ENCODE peak calls at places on chromosomes 3 and 15, in five cellular contexts. R is HepG2, G is H1, J is GM12878, K is SK-N-SH. Z is an unnamed sample.
A peak's percentile ranks its signal among the peaks of the same experiment; 100 is the strongest.

GRCh38 chr3:133277813-133278212 is 122.0 kb upstream of the BFSP2 start:
- DNase-seq in G (no peak), R (no peak), J (no peak), K (no peak), Z (no peak)

GRCh38 chr15:58517682-58518525 is 86.1 kb downstream of the LIPC start:
- DNase-seq in K (no peak), R (no peak), J (peak; percentile 85), G (no peak), Z (peak; percentile 67)

GRCh38 chr3:162014284-162014683 is 517.7 kb downstream of the OTOL1 start:
- DNase-seq in K (no peak), R (no peak), J (no peak), G (no peak), Z (no peak)

GRCh38 chr15:98771444-98772059 is 123.2 kb downstream of the IGF1R start:
- DNase-seq in R (no peak), G (no peak), J (no peak), K (no peak), Z (no peak)

GRCh38 chr3:113758389-113759029 is 11.7 kb downstream of the ATP6V1A start:
- DNase-seq in G (no peak), J (no peak), R (no peak), K (no peak), Z (no peak)

GRCh38 chr3:196144383-196145105 is 62.7 kb upstream of the TFRC start:
- DNase-seq in G (no peak), R (no peak), J (no peak), K (no peak), Z (no peak)

GRCh38 chr3:181713300-181713647 is 1.5 kb downstream of the SOX2 start:
- DNase-seq in J (no peak), G (no peak), K (no peak), R (no peak), Z (no peak)

GRCh38 chr3:42588625-42589024 is 2.0 kb upstream of the SS18L2 start:
- DNase-seq in G (no peak), K (no peak), R (no peak), J (no peak), Z (no peak)

GRCh38 chr3:145798691-145799550 is 362.1 kb downstream of the PLOD2 start:
- DNase-seq in J (no peak), K (no peak), G (peak; percentile 46), R (no peak), Z (no peak)

GRCh38 chr3:43178891-43179366 is 73.0 kb upstream of the POMGNT2 start:
- DNase-seq in J (no peak), G (no peak), K (no peak), R (peak; percentile 91), Z (no peak)

GRCh38 chr15:40859206-40859851 is 14.7 kb downstream of the RHOV start:
- DNase-seq in G (peak; percentile 98), K (peak; percentile 84), J (no peak), R (peak; percentile 69), Z (peak; percentile 87)

GRCh38 chr3:81643721-81644120 is 117.7 kb downstream of the GBE1 start:
- DNase-seq in J (no peak), G (no peak), R (peak; percentile 9), K (peak; percentile 17), Z (no peak)

GRCh38 chr15:66859688-66860253 is 157.7 kb downstream of the SMAD6 start:
- DNase-seq in R (no peak), J (no peak), K (no peak), G (no peak), Z (no peak)

GRCh38 chr3:190865828-190866227 is 3.3 kb upstream of the GMNC start:
- DNase-seq in G (no peak), K (no peak), R (no peak), J (no peak), Z (no peak)

GRCh38 chr15:56886450-56886856 is 32.0 kb upstream of the TCF12 start:
- DNase-seq in R (peak; percentile 3), K (no peak), G (no peak), J (no peak), Z (no peak)

GRCh38 chr15:72207576-72208085 is 10.0 kb upstream of the GRAMD2A start:
- DNase-seq in K (no peak), R (no peak), G (no peak), J (no peak), Z (peak; percentile 11)

GRCh38 chr3:118055381-118055780 is 979.3 kb downstream of the IGSF11 start:
- DNase-seq in J (no peak), K (no peak), R (no peak), G (no peak), Z (no peak)
- TF ChIP-seq GABPA in J (no peak), K (no peak), R (no peak), G (no peak), Z (no peak)

DNA sequence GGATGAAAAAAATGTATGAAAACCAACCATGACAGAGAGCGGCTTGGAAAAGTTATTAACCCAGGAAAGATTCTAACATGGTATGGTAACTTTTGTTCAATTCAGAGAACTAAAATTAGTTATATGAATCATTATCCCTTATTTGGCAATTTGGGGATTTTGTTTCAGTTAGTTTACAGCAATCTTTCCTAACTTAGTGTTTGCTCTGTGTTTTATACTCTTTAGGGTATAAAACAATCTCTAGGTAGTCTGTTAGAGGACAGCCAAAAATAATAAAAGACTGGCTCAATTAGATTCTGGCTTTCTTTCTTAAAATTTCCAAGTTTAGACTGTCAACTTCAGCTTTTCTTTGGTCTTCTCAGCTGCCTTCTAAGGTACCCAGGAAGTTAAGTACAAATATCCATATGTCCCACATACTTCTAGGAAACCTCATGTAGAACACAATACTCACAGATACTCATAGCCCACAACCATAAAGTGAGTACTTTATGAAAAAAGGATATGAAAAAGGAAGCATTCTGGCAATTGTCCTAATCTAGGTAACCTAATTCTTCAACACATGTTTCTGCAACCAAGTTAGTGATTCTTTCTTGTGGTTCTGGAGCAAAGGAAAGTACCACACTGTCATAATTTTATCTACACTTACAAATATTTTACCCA is 849.3 kb downstream of the ROBO1 start:
- DNase-seq in J (peak; percentile 38), G (no peak), R (no peak), K (no peak), Z (no peak)
- TF ChIP-seq GABPA in J (no peak), G (no peak), R (no peak), K (no peak), Z (no peak)

DNA sequence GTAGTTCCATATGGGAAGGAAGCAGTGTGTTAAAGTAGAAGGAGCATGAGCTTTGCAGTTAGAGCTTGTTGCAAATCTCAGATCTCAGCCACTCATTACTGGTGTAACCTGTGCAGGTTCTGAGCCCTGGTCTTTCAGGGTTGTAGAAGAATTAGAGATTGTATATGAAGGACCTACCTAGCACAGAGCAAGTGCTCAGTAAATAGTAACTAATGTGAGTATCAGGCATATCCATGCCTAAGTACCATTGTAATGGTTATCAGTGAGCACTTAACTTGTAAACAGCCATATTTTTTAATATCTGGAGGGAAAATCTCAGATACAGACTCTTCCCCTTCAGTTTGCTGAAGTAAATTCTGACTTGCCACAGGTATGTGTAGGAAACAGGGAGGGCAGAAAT is 59.3 kb downstream of the MAP6D1 start:
- DNase-seq in J (no peak), K (no peak), R (no peak), G (no peak), Z (no peak)
- TF ChIP-seq GABPA in J (no peak), K (no peak), R (no peak), G (no peak), Z (no peak)

GRCh38 chr3:104673981-104674380 is 692.7 kb upstream of the ALCAM start:
- DNase-seq in J (no peak), R (no peak), K (no peak), G (no peak), Z (no peak)
- TF ChIP-seq GABPA in J (no peak), R (no peak), K (no peak), G (no peak), Z (no peak)

DNA sequence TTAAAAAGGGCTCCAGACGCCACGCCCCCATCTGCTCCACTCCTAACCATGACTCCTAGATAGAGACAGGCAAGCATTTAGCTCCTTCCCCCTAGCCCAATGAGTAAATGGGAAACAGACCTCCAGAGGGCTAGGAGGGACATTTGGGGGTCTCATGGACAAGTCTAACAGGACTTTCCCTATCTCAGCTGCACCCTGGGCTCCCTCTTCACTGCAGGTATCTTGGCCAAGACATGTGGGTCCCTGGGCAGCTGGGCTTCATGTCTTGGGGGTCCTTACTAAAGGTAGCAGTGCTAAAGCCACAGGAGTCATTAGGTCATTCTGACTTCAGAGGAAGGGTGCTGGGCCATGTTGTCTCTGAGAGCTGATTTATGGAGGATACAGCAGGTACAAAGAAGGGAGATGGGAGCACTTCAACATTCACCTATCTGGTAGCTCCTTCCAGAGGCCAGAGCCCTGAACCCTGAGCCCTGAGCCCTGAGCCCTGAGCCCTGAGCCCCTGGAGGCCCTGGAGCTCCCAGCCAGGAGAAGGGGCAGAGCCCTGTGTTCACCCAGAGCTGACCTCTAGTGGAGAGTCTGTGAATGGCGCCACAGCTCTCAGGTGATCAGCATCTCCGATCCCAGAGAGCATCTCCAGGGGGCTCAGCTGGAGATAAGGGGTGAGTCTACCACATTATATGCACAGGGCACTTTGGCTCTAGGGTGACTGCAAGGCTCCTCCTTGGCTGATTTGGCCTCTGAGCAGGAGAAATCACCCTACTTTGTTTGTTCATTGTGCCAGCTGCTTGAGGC is 40.1 kb upstream of the EPHB1 start:
- DNase-seq in R (peak; percentile 29), J (no peak), K (peak; percentile 48), G (peak; percentile 81), Z (peak; percentile 12)
- TF ChIP-seq GABPA in R (no peak), J (no peak), K (no peak), G (no peak), Z (no peak)

GRCh38 chr15:68292157-68292781 is 14.7 kb downstream of the FEM1B start:
- DNase-seq in G (no peak), J (no peak), K (no peak), R (no peak), Z (no peak)

GRCh38 chr15:68289057-68289456 is 11.5 kb downstream of the FEM1B start:
- DNase-seq in G (no peak), J (no peak), K (no peak), R (no peak), Z (no peak)

GRCh38 chr15:68292967-68293366 is 15.4 kb downstream of the FEM1B start:
- DNase-seq in G (no peak), R (no peak), J (no peak), K (no peak), Z (no peak)

GRCh38 chr15:68289621-68290352 is 12.2 kb downstream of the FEM1B start:
- DNase-seq in K (no peak), J (no peak), G (peak; percentile 33), R (no peak), Z (no peak)

DNA sequence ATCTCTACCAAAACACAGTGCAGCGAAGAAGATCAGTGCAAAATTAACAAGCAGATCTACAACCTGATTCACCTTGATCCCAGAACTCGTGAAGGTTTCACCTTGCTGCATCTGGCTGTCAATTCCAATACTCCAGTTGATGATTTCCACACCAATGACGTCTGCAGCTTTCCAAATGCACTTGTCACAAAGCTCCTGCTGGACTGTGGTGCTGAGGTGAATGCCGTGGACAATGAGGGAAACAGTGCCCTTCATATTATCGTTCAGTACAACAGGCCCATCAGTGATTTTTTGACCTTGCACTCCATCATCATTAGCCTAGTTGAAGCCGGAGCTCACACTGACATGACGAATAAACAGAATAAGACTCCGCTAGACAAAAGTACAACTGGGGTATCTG is 13.2 kb downstream of the FEM1B start:
- DNase-seq in J (no peak), G (peak; percentile 31), R (no peak), K (no peak), Z (no peak)
- TF ChIP-seq GABPA in J (no peak), G (no peak), R (no peak), K (no peak), Z (no peak)

GRCh38 chr3:87359807-87360206 is 83.4 kb upstream of the POU1F1 start:
- DNase-seq in R (no peak), G (no peak), J (no peak), K (no peak), Z (no peak)
- TF ChIP-seq GABPA in R (no peak), G (no peak), J (no peak), K (no peak), Z (no peak)